ENCODE peak calls at places on chromosome 13, in nine cellular contexts. Z is M059J; N is NCI-H187 treated with DMSO at 0.1 percent for 48 hours; C is NCI-H1105; T is activated CD8-positive, alpha-beta memory T cell treated with anti-CD3 and anti-CD28 coated beads, Interleukin-2, amount 50 U/mL, for 4 hours; K is 8988T; L is EH; Y is A549; P is AG09319. W is an unnamed sample.

GRCh38 chr13:113667771-113668490 is 912 bp downstream of the GRK1 start:
- DNase-seq in T (no peak), L (no peak), P (no peak), K (no peak), Y (no peak), N (no peak), C (no peak), Z (no peak), W (no peak)

GRCh38 chr13:27138457-27139093 is 33.0 kb downstream of the USP12 start:
- DNase-seq in N (no peak), P (no peak), C (no peak), T (no peak), Y (no peak), K (no peak), Z (no peak), L (no peak), W (no peak)

GRCh38 chr13:112627161-112627560 is 39.2 kb upstream of the TUBGCP3 start:
- DNase-seq in N (no peak), T (no peak), P (no peak), Y (no peak), C (no peak), Z (no peak), K (no peak), L (no peak), W (no peak)

GRCh38 chr13:47019977-47020376 is 123.1 kb upstream of the HTR2A start:
- DNase-seq in K (no peak), Z (no peak), T (no peak), L (no peak), Y (no peak), C (no peak), P (no peak), N (no peak), W (no peak)

GRCh38 chr13:66128692-66129269 is 1101.4 kb downstream of the PCDH9 start:
- DNase-seq in T (no peak), N (no peak), Z (no peak), L (no peak), Y (no peak), C (no peak), K (no peak), P (no peak), W (no peak)

GRCh38 chr13:87057807-87058520 is 613.2 kb upstream of the SLITRK5 start:
- DNase-seq in P (no peak), Z (peak), K (no peak), C (no peak), L (no peak), N (no peak), T (no peak), Y (no peak), W (no peak)

GRCh38 chr13:50375792-50376191 is 360.5 kb downstream of the KCNRG start:
- DNase-seq in Y (no peak), T (no peak), K (no peak), Z (peak), N (no peak), P (peak), C (no peak), L (peak), W (no peak)

GRCh38 chr13:99956473-99957349 is 14.9 kb downstream of the ZIC5 start:
- DNase-seq in Y (no peak), P (no peak), Z (no peak), T (no peak), C (no peak), L (no peak), N (no peak), K (no peak), W (no peak)

GRCh38 chr13:26996965-26997752 is 174.5 kb downstream of the USP12 start:
- DNase-seq in N (no peak), Y (no peak), P (no peak), L (no peak), T (no peak), K (no peak), Z (no peak), C (no peak), W (no peak)

GRCh38 chr13:40060318-40061007 is 405.0 kb downstream of the COG6 start:
- DNase-seq in N (no peak), Z (peak), L (peak), T (no peak), K (no peak), P (no peak), Y (no peak), C (peak), W (no peak)

GRCh38 chr13:29103036-29103800 is 283.1 kb downstream of the MTUS2 start:
- DNase-seq in Z (peak), T (no peak), L (no peak), P (no peak), K (no peak), C (no peak), N (no peak), Y (no peak), W (no peak)

GRCh38 chr13:71525004-71525403 is 342.0 kb downstream of the DACH1 start:
- DNase-seq in N (no peak), K (no peak), L (no peak), Z (no peak), T (no peak), C (peak), P (no peak), Y (no peak), W (no peak)

GRCh38 chr13:43388282-43389034 is 365.1 kb downstream of the DNAJC15 start:
- DNase-seq in T (no peak), K (no peak), Z (no peak), Y (no peak), N (no peak), P (no peak), L (no peak), C (peak), W (no peak)

GRCh38 chr13:110985570-110985969 is 70.7 kb upstream of the ANKRD10 start:
- DNase-seq in Y (no peak), K (no peak), P (no peak), L (no peak), Z (no peak), T (no peak), C (no peak), N (no peak), W (no peak)

GRCh38 chr13:83716121-83716520 is 166.2 kb downstream of the SLITRK1 start:
- DNase-seq in Y (no peak), T (no peak), L (peak), P (no peak), N (no peak), Z (peak), K (no peak), C (no peak), W (no peak)

GRCh38 chr13:55567721-55568625 is 1572.7 kb upstream of the PRR20A start:
- DNase-seq in T (no peak), Y (no peak), P (no peak), C (no peak), K (no peak), Z (no peak), L (no peak), N (no peak), W (no peak)

GRCh38 chr13:39051157-39051556 is 12.9 kb downstream of the NHLRC3 start:
- DNase-seq in C (peak), Y (no peak), T (no peak), K (no peak), Z (peak), N (no peak), P (no peak), L (peak), W (no peak)

GRCh38 chr13:59951011-59951410 is 212.7 kb downstream of the DIAPH3 start:
- DNase-seq in N (no peak), T (no peak), C (no peak), P (no peak), Y (no peak), Z (no peak), L (no peak), K (no peak), W (no peak)

GRCh38 chr13:46367622-46368327 is 19.3 kb downstream of the RUBCNL start:
- DNase-seq in N (no peak), Y (no peak), C (no peak), T (no peak), P (no peak), Z (peak), L (peak), K (no peak), W (no peak)

GRCh38 chr13:34179481-34179880 is 361.5 kb downstream of the RFC3 start:
- DNase-seq in P (no peak), N (no peak), L (peak), K (no peak), C (no peak), Y (no peak), T (no peak), Z (peak), W (no peak)

GRCh38 chr13:29118471-29118870 is 298.3 kb downstream of the MTUS2 start:
- DNase-seq in Z (no peak), K (no peak), Y (no peak), L (no peak), N (no peak), C (no peak), P (no peak), T (no peak), W (no peak)

GRCh38 chr13:81017525-81018152 is 676.7 kb upstream of the SPRY2 start:
- DNase-seq in T (no peak), Y (peak), C (peak), N (no peak), L (peak), Z (peak), K (no peak), P (no peak), W (peak)

GRCh38 chr13:97866346-97866745 is 87.1 kb upstream of the IPO5 start:
- DNase-seq in T (no peak), K (no peak), Z (no peak), N (no peak), Y (no peak), C (no peak), L (no peak), P (no peak), W (no peak)

GRCh38 chr13:48161530-48162179 is 66.8 kb upstream of the MED4 start:
- DNase-seq in N (no peak), Y (no peak), L (no peak), K (no peak), T (no peak), Z (no peak), P (no peak), C (no peak), W (no peak)

GRCh38 chr13:113815151-113816058 is 48.5 kb downstream of the GAS6 start:
- DNase-seq in T (no peak), N (no peak), Y (no peak), K (no peak), L (no peak), P (no peak), Z (no peak), C (no peak), W (peak)

GRCh38 chr13:98214008-98214643 is 37.1 kb upstream of the RNF113B start:
- DNase-seq in N (no peak), P (peak), Y (no peak), T (no peak), C (no peak), Z (peak), K (no peak), L (peak), W (no peak)

GRCh38 chr13:75219479-75220237 is 262.3 kb downstream of the TBC1D4 start:
- DNase-seq in N (peak), K (peak), L (peak), Y (peak), P (peak), Z (peak), T (peak), C (peak), W (peak)

GRCh38 chr13:22945321-22946226 is 235.2 kb upstream of the SGCG start:
- DNase-seq in L (no peak), N (no peak), P (no peak), C (no peak), T (no peak), Z (no peak), K (no peak), Y (no peak), W (no peak)

GRCh38 chr13:22915442-22916082 is 265.2 kb upstream of the SGCG start:
- DNase-seq in P (no peak), Z (no peak), Y (peak), N (no peak), T (no peak), K (peak), C (peak), L (peak), W (peak)

GRCh38 chr13:75843033-75843432 is 206.9 kb downstream of the LMO7 start:
- DNase-seq in P (no peak), Y (no peak), L (no peak), K (no peak), T (no peak), Z (no peak), N (no peak), C (no peak), W (no peak)

GRCh38 chr13:72726721-72727416 is 560 bp downstream of the MZT1 start:
- DNase-seq in K (no peak), L (peak), C (no peak), Y (peak), P (no peak), T (peak), Z (peak), N (no peak), W (peak)

GRCh38 chr13:79710376-79710775 is 229.4 kb downstream of the NDFIP2 start:
- DNase-seq in C (no peak), P (peak), L (peak), T (no peak), K (no peak), Z (peak), N (no peak), Y (no peak), W (no peak)

GRCh38 chr13:95882121-95882520 is 171.1 kb downstream of the UGGT2 start:
- DNase-seq in N (no peak), C (no peak), Z (no peak), K (no peak), P (no peak), L (no peak), T (no peak), Y (no peak), W (no peak)

GRCh38 chr13:67390462-67391093 is 160.4 kb upstream of the PCDH9 start:
- DNase-seq in C (no peak), P (no peak), L (no peak), T (no peak), N (no peak), K (no peak), Y (no peak), Z (no peak), W (no peak)

GRCh38 chr13:113764793-113765190 is 5.8 kb downstream of the TMEM255B start:
- DNase-seq in Z (no peak), K (no peak), T (no peak), C (no peak), P (no peak), N (no peak), Y (no peak), L (no peak), W (no peak)

GRCh38 chr13:90690458-90691063 is 656.9 kb upstream of the MIR17HG start:
- DNase-seq in Y (no peak), N (no peak), T (no peak), Z (no peak), L (no peak), C (no peak), K (no peak), P (no peak), W (no peak)

GRCh38 chr13:95858286-95859075 is 181.5 kb downstream of the DNAJC3 start:
- DNase-seq in K (no peak), T (no peak), C (no peak), L (peak), Z (peak), N (no peak), Y (no peak), P (no peak), W (no peak)

GRCh38 chr13:45690636-45691035 is 11.5 kb upstream of the CBY2 start:
- DNase-seq in T (no peak), K (no peak), N (no peak), Y (no peak), Z (peak), C (no peak), L (no peak), P (no peak), W (no peak)

GRCh38 chr13:79459906-79460305 is 21.0 kb upstream of the NDFIP2 start:
- DNase-seq in Z (peak), Y (no peak), P (no peak), T (no peak), N (no peak), K (no peak), L (no peak), C (no peak), W (no peak)

GRCh38 chr13:44918323-44919102 is 70.8 kb downstream of the NUFIP1 start:
- DNase-seq in K (peak), Z (peak), T (peak), L (peak), C (peak), Y (peak), N (peak), P (peak), W (peak)

W was measured in HAP-1.